ENCODE peak calls at places on chromosomes 4 and X, in four cellular contexts. One of them, this sample, is unnamed.
A peak's percentile ranks its signal among the peaks of the same experiment; 100 is the strongest.

GRCh38 chrX:72094894-72095293 is 36.8 kb downstream of the RTL5 start:
- DNase-seq in mucosa of gallbladder: peak; percentile 32
- DNase-seq in EH: peak; percentile 7
- DNase-seq in D341Med: no peak
- DNase-seq in this sample: no peak

GRCh38 chr4:26746742-26747351 is 113.8 kb upstream of the STIM2 start:
- DNase-seq in mucosa of gallbladder: no peak
- DNase-seq in EH: no peak
- DNase-seq in D341Med: no peak
- DNase-seq in this sample: no peak

GRCh38 chrX:38095971-38096529 is 89.7 kb downstream of the SYTL5 start:
- DNase-seq in mucosa of gallbladder: no peak
- DNase-seq in EH: no peak
- DNase-seq in D341Med: no peak
- DNase-seq in this sample: no peak

GRCh38 chr4:93182722-93183121 is 645.8 kb upstream of the ATOH1 start:
- DNase-seq in mucosa of gallbladder: peak; percentile 54
- DNase-seq in EH: no peak
- DNase-seq in D341Med: no peak
- DNase-seq in this sample: no peak

GRCh38 chrX:140822861-140823260 is 113.3 kb downstream of the LINC00632 start:
- DNase-seq in mucosa of gallbladder: no peak
- DNase-seq in EH: peak; percentile 0
- DNase-seq in D341Med: no peak
- DNase-seq in this sample: no peak

GRCh38 chr4:120716346-120716745 is 206.2 kb downstream of the PRDM5 start:
- DNase-seq in mucosa of gallbladder: no peak
- DNase-seq in EH: no peak
- DNase-seq in D341Med: no peak
- DNase-seq in this sample: no peak

GRCh38 chr4:38957239-38957815 is 74.9 kb downstream of the TMEM156 start:
- DNase-seq in mucosa of gallbladder: no peak
- DNase-seq in EH: no peak
- DNase-seq in D341Med: no peak
- DNase-seq in this sample: no peak

GRCh38 chr4:185424905-185425599 is 712 bp downstream of the UFSP2 start:
- DNase-seq in mucosa of gallbladder: no peak
- DNase-seq in EH: no peak
- DNase-seq in D341Med: no peak
- DNase-seq in this sample: no peak

GRCh38 chr4:186844059-186844681 is 120.5 kb upstream of the FAT1 start:
- DNase-seq in mucosa of gallbladder: no peak
- DNase-seq in EH: peak; percentile 91
- DNase-seq in D341Med: no peak
- DNase-seq in this sample: no peak

GRCh38 chr4:140090215-140090731 is 63.7 kb downstream of the MAML3 start:
- DNase-seq in mucosa of gallbladder: no peak
- DNase-seq in EH: peak; percentile 42
- DNase-seq in D341Med: no peak
- DNase-seq in this sample: no peak

GRCh38 chr4:36363024-36363423 is 81.6 kb downstream of the DTHD1 start:
- DNase-seq in mucosa of gallbladder: no peak
- DNase-seq in EH: no peak
- DNase-seq in D341Med: no peak
- DNase-seq in this sample: no peak

GRCh38 chr4:43130228-43131021 is 237.9 kb downstream of the GRXCR1 start:
- DNase-seq in mucosa of gallbladder: no peak
- DNase-seq in EH: no peak
- DNase-seq in D341Med: no peak
- DNase-seq in this sample: no peak

GRCh38 chrX:49227726-49228125 is 5.4 kb downstream of the CACNA1F start:
- DNase-seq in mucosa of gallbladder: no peak
- DNase-seq in EH: no peak
- DNase-seq in D341Med: no peak
- DNase-seq in this sample: no peak

GRCh38 chr4:144579411-144580020 is 66.4 kb upstream of the HHIP start:
- DNase-seq in mucosa of gallbladder: no peak
- DNase-seq in EH: peak; percentile 81
- DNase-seq in D341Med: no peak
- DNase-seq in this sample: no peak

GRCh38 chrX:23902419-23902818 is 5.3 kb downstream of the APOO start:
- DNase-seq in mucosa of gallbladder: no peak
- DNase-seq in EH: peak; percentile 67
- DNase-seq in D341Med: peak; percentile 25
- DNase-seq in this sample: no peak

GRCh38 chr4:113882668-113883067 is 96.8 kb downstream of the ARSJ start:
- DNase-seq in mucosa of gallbladder: no peak
- DNase-seq in EH: peak; percentile 73
- DNase-seq in D341Med: no peak
- DNase-seq in this sample: no peak

GRCh38 chrX:130834149-130834548 is 68.9 kb downstream of the ENOX2 start:
- DNase-seq in mucosa of gallbladder: no peak
- DNase-seq in EH: no peak
- DNase-seq in D341Med: no peak
- DNase-seq in this sample: no peak

This sample was measured in smooth muscle cell of the brain vasculature.